ENCODE peak calls at places on chromosomes 3 and 15, in nine cellular contexts. T is nucleus accumbens; W is stimulated activated naive CD8-positive, alpha-beta T cell treated with anti-CD3 and anti-CD28 coated beads, Interleukin-15, Interleukin-2, amounts not matched to agents 100 U/mL and 50 U/mL, for 24 hours; F is WTC11; H is stimulated activated CD4-positive, alpha-beta T cell treated with anti-CD3 and anti-CD28 coated beads, Interleukin-1b, Interleukin-23, amount 100 ng/mL, for 1 hour; Z is kidney glomerular epithelial cell; R is ELR; L is NB4; P is fibroblast of the aortic adventitia. G is an unnamed sample.

GRCh38 chr3:193826126-193826795 is 233.3 kb downstream of the OPA1 start:
- DNase-seq in T (no peak), R (peak), F (no peak), P (peak), H (no peak), W (no peak), Z (peak), L (peak), G (no peak)

GRCh38 chr3:197748597-197749314 is 927 bp upstream of the FYTTD1 start:
- DNase-seq in F (no peak), H (no peak), W (no peak), Z (no peak), T (no peak), P (peak), R (peak), L (no peak), G (no peak)

GRCh38 chr3:100590114-100590839 is 19.1 kb upstream of the ADGRG7 start:
- DNase-seq in H (peak), R (peak), L (peak), P (peak), Z (peak), W (peak), F (peak), T (peak), G (peak)

GRCh38 chr15:74269362-74270035 is 33.4 kb downstream of the CCDC33 start:
- DNase-seq in T (no peak), R (no peak), H (no peak), L (no peak), P (no peak), W (no peak), Z (no peak), F (no peak), G (no peak)

GRCh38 chr15:64111679-64112050 is 15.9 kb downstream of the SNX1 start:
- DNase-seq in L (no peak), H (no peak), T (no peak), W (no peak), Z (no peak), R (no peak), P (no peak), F (no peak), G (no peak)

GRCh38 chr3:55576621-55577020 is 89.5 kb upstream of the WNT5A start:
- DNase-seq in L (no peak), F (no peak), R (no peak), W (no peak), T (no peak), Z (no peak), P (no peak), H (no peak), G (no peak)

GRCh38 chr3:73094951-73095350 is 33.5 kb downstream of the EBLN2 start:
- DNase-seq in L (peak), H (no peak), F (peak), R (no peak), T (no peak), Z (no peak), W (no peak), P (no peak), G (no peak)

GRCh38 chr3:127019449-127019848 is 36.5 kb downstream of the PLXNA1 start:
- DNase-seq in H (no peak), T (no peak), L (no peak), F (no peak), Z (peak), W (no peak), P (no peak), R (peak), G (no peak)

GRCh38 chr3:172673210-172673679 is 37.6 kb downstream of the NCEH1 start:
- DNase-seq in Z (peak), H (peak), W (peak), F (peak), T (no peak), L (peak), P (peak), R (peak), G (peak)

GRCh38 chr15:62183130-62183529 is 18.0 kb upstream of the C2CD4B start:
- DNase-seq in L (no peak), W (no peak), Z (no peak), H (no peak), F (no peak), P (no peak), R (no peak), T (no peak), G (no peak)

GRCh38 chr3:151319613-151320012 is 3.0 kb upstream of the GPR87 start:
- DNase-seq in P (no peak), L (no peak), W (no peak), R (peak), T (no peak), F (no peak), Z (no peak), H (no peak), G (no peak)

GRCh38 chr15:66789029-66790025 is 87.3 kb downstream of the SMAD6 start:
- DNase-seq in P (peak), R (peak), Z (no peak), L (peak), W (peak), T (no peak), F (peak), H (no peak), G (no peak)

GRCh38 chr3:42351221-42351620 is 59.2 kb downstream of the LYZL4 start:
- DNase-seq in H (no peak), P (peak), W (no peak), L (no peak), F (no peak), R (no peak), Z (no peak), T (no peak), G (no peak)

GRCh38 chr15:38872732-38873131 is 308.1 kb upstream of the RASGRP1 start:
- DNase-seq in P (no peak), F (peak), H (no peak), T (no peak), L (no peak), W (no peak), R (no peak), Z (no peak), G (no peak)

GRCh38 chr3:72255736-72256559 is 471.0 kb upstream of the PROK2 start:
- DNase-seq in W (peak), Z (no peak), T (peak), P (no peak), H (no peak), R (no peak), L (no peak), F (no peak), G (no peak)

GRCh38 chr3:170154084-170154483 is 27.4 kb downstream of the PHC3 start:
- DNase-seq in R (no peak), Z (no peak), F (no peak), H (no peak), L (no peak), P (peak), W (no peak), T (no peak), G (no peak)

GRCh38 chr3:48505146-48505545 is 1.2 kb upstream of the SHISA5 start:
- DNase-seq in L (no peak), H (no peak), T (no peak), R (no peak), Z (no peak), P (no peak), W (no peak), F (no peak), G (no peak)

GRCh38 chr3:71035314-71035713 is 548.2 kb downstream of the FOXP1 start:
- DNase-seq in F (no peak), H (no peak), P (peak), Z (no peak), T (no peak), W (no peak), L (peak), R (peak), G (no peak)

GRCh38 chr3:169044341-169045113 is 619.0 kb downstream of the MECOM start:
- DNase-seq in T (no peak), Z (peak), L (no peak), W (no peak), H (no peak), P (peak), R (peak), F (no peak), G (no peak)

GRCh38 chr3:103705641-103706040 is 1270.8 kb downstream of the ZPLD1 start:
- DNase-seq in H (no peak), P (no peak), R (no peak), T (no peak), L (no peak), Z (no peak), F (no peak), W (no peak), G (no peak)

GRCh38 chr3:189630667-189631372 is 369 bp upstream of the TP63 start:
- DNase-seq in F (no peak), T (no peak), Z (no peak), L (no peak), W (no peak), P (no peak), R (no peak), H (no peak), G (no peak)

GRCh38 chr15:62119224-62119925 is 45.7 kb downstream of the C2CD4B start:
- DNase-seq in L (peak), W (peak), R (peak), F (no peak), H (no peak), P (peak), Z (peak), T (no peak), G (no peak)

G was measured in NK-92 treated with Interleukin-12 subunit alpha and Interleukin-12 subunit beta, amount 100 ng/mL, for 24 hours.